ENCODE peak calls at places on chromosomes 6 and 20, in seven cellular contexts. L, D, S, W, H, Q and C are unnamed samples.

GRCh38 chr6:127518710-127519468 is at the start of gene MTCL3:
- DNase-seq in L (peak), D (peak), S (peak), W (peak), H (peak), Q (no peak), C (peak)

GRCh38 chr20:50029697-50030428 is 47.1 kb downstream of the SNAI1 start:
- DNase-seq in L (peak), D (no peak), S (no peak), W (no peak), H (no peak), Q (peak), C (peak)

GRCh38 chr6:97053643-97054411 is 129.3 kb downstream of the KLHL32 start:
- DNase-seq in L (peak), D (no peak), S (no peak), W (no peak), H (no peak), Q (peak), C (peak)

GRCh38 chr20:16020971-16021370 is 552.3 kb downstream of the KIF16B start:
- DNase-seq in L (peak), D (no peak), S (no peak), W (no peak), H (no peak), Q (peak), C (no peak)

GRCh38 chr6:15365273-15365687 is 119.4 kb downstream of the JARID2 start:
- DNase-seq in L (peak), D (no peak), S (peak), W (peak), H (no peak), Q (peak), C (peak)

GRCh38 chr20:61046721-61047351 is 205.2 kb upstream of the CDH4 start:
- DNase-seq in L (no peak), D (no peak), S (no peak), W (no peak), H (no peak), Q (no peak), C (no peak)

GRCh38 chr20:20095114-20095872 is 43.0 kb downstream of the CFAP61 start:
- DNase-seq in L (no peak), D (no peak), S (no peak), W (no peak), H (no peak), Q (peak), C (no peak)

GRCh38 chr6:134954272-134954990 is 4.5 kb upstream of the ALDH8A1 start:
- DNase-seq in L (no peak), D (no peak), S (no peak), W (no peak), H (peak), Q (peak), C (no peak)

GRCh38 chr6:107152633-107153032 is 37.3 kb upstream of the BEND3 start:
- DNase-seq in L (no peak), D (no peak), S (no peak), W (no peak), H (no peak), Q (no peak), C (no peak)

GRCh38 chr20:47929368-47930115 is 144.3 kb upstream of the SULF2 start:
- DNase-seq in L (peak), D (no peak), S (no peak), W (no peak), H (peak), Q (no peak), C (peak)

GRCh38 chr20:25987073-25987927 is 290.6 kb upstream of the ZNF337 start:
- DNase-seq in L (peak), D (no peak), S (peak), W (no peak), H (peak), Q (peak), C (no peak)

GRCh38 chr20:48215536-48215935 is 430.3 kb upstream of the SULF2 start:
- DNase-seq in L (no peak), D (no peak), S (peak), W (no peak), H (no peak), Q (no peak), C (no peak)

GRCh38 chr6:138485586-138486248 is 13.6 kb downstream of the NHSL1 start:
- DNase-seq in L (no peak), D (no peak), S (peak), W (peak), H (peak), Q (no peak), C (no peak)

GRCh38 chr20:34834459-34834893 is 9.0 kb upstream of the NCOA6 start:
- DNase-seq in L (peak), D (no peak), S (no peak), W (no peak), H (peak), Q (peak), C (peak)

GRCh38 chr6:118788702-118789101 is 105.2 kb upstream of the ASF1A start:
- DNase-seq in L (no peak), D (no peak), S (peak), W (no peak), H (no peak), Q (no peak), C (no peak)

GRCh38 chr6:34736838-34737237 is 20.5 kb upstream of the SNRPC start:
- DNase-seq in L (no peak), D (no peak), S (no peak), W (no peak), H (no peak), Q (no peak), C (no peak)

GRCh38 chr6:68313911-68314310 is 321.2 kb upstream of the ADGRB3 start:
- DNase-seq in L (no peak), D (no peak), S (no peak), W (no peak), H (peak), Q (no peak), C (peak)

GRCh38 chr20:24693466-24694156 is 224.2 kb downstream of the SYNDIG1 start:
- DNase-seq in L (no peak), D (peak), S (peak), W (no peak), H (no peak), Q (no peak), C (no peak)

GRCh38 chr6:47733879-47734558 is 35.6 kb downstream of the ADGRF4 start:
- DNase-seq in L (peak), D (no peak), S (no peak), W (no peak), H (peak), Q (peak), C (peak)

GRCh38 chr20:54123587-54124180 is 50.1 kb downstream of the CYP24A1 start:
- DNase-seq in L (peak), D (peak), S (peak), W (no peak), H (peak), Q (peak), C (peak)

GRCh38 chr6:39378175-39378889 is 55.8 kb upstream of the KCNK16 start:
- DNase-seq in L (no peak), D (no peak), S (no peak), W (no peak), H (no peak), Q (no peak), C (no peak)

GRCh38 chr6:130742282-130742681 is 84.9 kb upstream of the SMLR1 start:
- DNase-seq in L (peak), D (no peak), S (no peak), W (no peak), H (peak), Q (no peak), C (no peak)

GRCh38 chr6:44224978-44225330 is 1.6 kb downstream of the SLC29A1 start:
- DNase-seq in L (no peak), D (no peak), S (no peak), W (no peak), H (no peak), Q (peak), C (no peak)

GRCh38 chr6:44228031-44228430 is 4.6 kb downstream of the SLC29A1 start:
- DNase-seq in L (no peak), D (no peak), S (no peak), W (no peak), H (no peak), Q (no peak), C (no peak)

GRCh38 chr6:44227138-44227770 is 3.9 kb downstream of the SLC29A1 start:
- DNase-seq in L (no peak), D (no peak), S (no peak), W (no peak), H (peak), Q (no peak), C (no peak)

GRCh38 chr6:44225579-44226325 is 2.4 kb downstream of the SLC29A1 start:
- DNase-seq in L (no peak), D (no peak), S (no peak), W (no peak), H (no peak), Q (no peak), C (no peak)

DNA sequence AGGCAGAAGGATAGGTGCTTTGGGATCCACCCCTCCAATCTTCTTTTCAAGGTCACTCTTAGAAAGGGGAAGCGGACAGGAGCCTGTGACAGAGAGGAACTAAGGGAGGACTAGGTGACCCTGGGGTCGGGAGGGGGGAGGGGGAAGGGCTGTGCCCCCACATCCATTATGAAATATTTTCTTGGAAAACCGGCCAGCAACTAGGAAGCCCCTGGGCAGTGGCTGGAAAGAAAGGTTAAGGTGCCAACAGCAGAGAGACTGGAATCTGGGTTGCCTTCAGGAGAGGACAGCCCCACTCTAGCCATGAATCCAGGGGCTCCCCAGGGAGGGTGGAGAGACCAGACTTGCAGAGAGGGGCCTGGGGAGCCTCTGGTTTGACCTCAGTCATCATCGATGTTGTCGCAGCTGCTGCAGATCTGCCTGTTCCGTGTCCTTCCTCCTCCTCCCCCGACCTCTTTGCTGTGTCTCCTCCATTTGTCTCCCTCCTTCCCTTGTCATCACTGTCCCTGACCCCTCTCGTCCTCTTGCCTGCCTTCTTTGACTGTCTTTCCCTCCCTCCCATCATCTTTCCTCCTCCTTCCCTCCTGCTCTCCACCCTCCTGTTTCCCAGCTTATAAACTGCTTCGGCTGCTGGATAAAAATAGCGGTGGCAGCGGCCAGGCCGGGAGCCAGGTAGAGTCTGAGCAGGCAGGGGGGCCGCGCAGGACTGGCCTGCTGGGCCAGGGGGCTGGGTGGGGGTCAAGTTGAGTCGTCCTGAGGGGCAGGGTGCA is 3.2 kb downstream of the SLC29A1 start:
- DNase-seq in L (no peak), D (no peak), S (no peak), W (no peak), H (no peak), Q (no peak), C (no peak)
- H3K4me2 ChIP-seq in L (no peak), D (peak), S (peak), W (peak), H (no peak), Q (peak), C (no peak)

GRCh38 chr6:43189905-43190304 is 7.9 kb downstream of the CUL9 start:
- DNase-seq in L (no peak), D (no peak), S (no peak), W (no peak), H (no peak), Q (no peak), C (no peak)

GRCh38 chr6:43188426-43188825 is 6.4 kb downstream of the CUL9 start:
- DNase-seq in L (no peak), D (no peak), S (no peak), W (no peak), H (no peak), Q (no peak), C (no peak)

GRCh38 chr6:43196337-43196736 is 14.3 kb downstream of the CUL9 start:
- DNase-seq in L (no peak), D (no peak), S (no peak), W (no peak), H (no peak), Q (no peak), C (no peak)

GRCh38 chr6:43192911-43193310 is 10.9 kb downstream of the CUL9 start:
- DNase-seq in L (no peak), D (no peak), S (no peak), W (no peak), H (no peak), Q (no peak), C (no peak)

DNA sequence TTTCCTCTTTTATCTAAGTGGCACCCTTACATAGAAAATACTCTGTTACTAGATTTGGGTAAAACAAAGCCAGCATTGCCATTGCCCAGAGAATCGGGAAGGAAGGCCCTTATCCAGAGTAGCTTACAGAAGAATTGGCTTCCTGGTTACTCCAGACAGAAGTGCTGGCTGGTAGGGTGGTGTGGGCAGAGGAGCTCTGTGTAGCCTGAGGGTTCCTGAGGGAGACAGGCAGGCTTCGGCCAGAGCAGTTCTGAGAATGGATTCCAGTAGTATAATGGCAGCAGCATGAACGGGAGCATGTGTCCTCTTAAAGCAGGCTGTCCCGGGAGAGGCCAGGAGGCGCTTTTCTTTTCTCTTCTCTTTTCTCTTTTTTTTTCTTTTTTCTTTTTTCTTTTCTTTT is 11.9 kb downstream of the CUL9 start:
- DNase-seq in L (no peak), D (no peak), S (no peak), W (no peak), H (no peak), Q (peak), C (no peak)
- H4K8ac ChIP-seq in L (no peak), D (no peak), S (no peak), W (no peak), H (no peak), Q (no peak), C (no peak)

GRCh38 chr20:8130840-8131526 is 1.1 kb upstream of the PLCB1 start:
- DNase-seq in L (no peak), D (no peak), S (no peak), W (no peak), H (no peak), Q (no peak), C (no peak)

GRCh38 chr20:8131598-8132014 is 460 bp upstream of the PLCB1 start:
- DNase-seq in L (peak), D (no peak), S (no peak), W (no peak), H (no peak), Q (no peak), C (no peak)

GRCh38 chr20:8132632-8133587 is 844 bp downstream of the PLCB1 start:
- DNase-seq in L (no peak), D (no peak), S (peak), W (peak), H (no peak), Q (peak), C (peak)

GRCh38 chr20:8133816-8134451 is 1.9 kb downstream of the PLCB1 start:
- DNase-seq in L (no peak), D (no peak), S (no peak), W (no peak), H (no peak), Q (no peak), C (no peak)

GRCh38 chr20:8132015-8132631 is at the start of gene PLCB1:
- DNase-seq in L (peak), D (peak), S (peak), W (peak), H (peak), Q (peak), C (peak)
- H2AK5ac ChIP-seq in L (peak), D (no peak), S (no peak), W (no peak), H (no peak), Q (no peak), C (no peak)

GRCh38 chr6:11648436-11648775 is 110.9 kb downstream of the TMEM170B start:
- DNase-seq in L (no peak), D (no peak), S (no peak), W (no peak), H (no peak), Q (peak), C (no peak)
- H3K4me2 ChIP-seq in L (no peak), D (no peak), S (no peak), W (no peak), H (no peak), Q (no peak), C (no peak)

DNA sequence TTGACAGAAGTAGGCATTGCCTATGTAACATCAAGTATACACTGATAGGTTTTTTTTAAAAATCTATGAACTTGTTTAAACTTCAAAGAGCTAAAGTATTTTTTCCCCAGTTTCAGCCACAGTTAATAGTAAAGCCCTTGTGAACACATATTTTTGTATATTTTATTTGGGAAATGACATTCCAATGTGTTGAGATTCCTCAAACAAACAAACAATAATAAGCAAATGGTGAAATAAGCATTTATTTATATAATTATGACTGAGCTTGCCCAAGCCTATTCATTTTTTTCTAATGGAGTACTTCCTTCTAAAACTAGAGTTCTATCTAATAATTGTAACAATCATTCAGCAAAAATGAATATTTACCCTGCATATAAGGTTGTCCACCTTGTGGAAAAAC is 12.5 kb downstream of the SYCP2 start:
- DNase-seq in L (peak), D (no peak), S (no peak), W (no peak), H (no peak), Q (no peak), C (no peak)
- H4K8ac ChIP-seq in L (no peak), D (no peak), S (no peak), W (no peak), H (no peak), Q (no peak), C (no peak)

GRCh38 chr20:40513010-40513409 is 176.0 kb downstream of the MAFB start:
- DNase-seq in L (no peak), D (no peak), S (no peak), W (no peak), H (no peak), Q (no peak), C (no peak)
- H2AK5ac ChIP-seq in L (no peak), D (no peak), S (no peak), W (no peak), H (no peak), Q (no peak), C (no peak)